ENCODE peak calls at places on chromosome 22, in seven cellular contexts. J is pancreas, G is PC-3, W is colonic mucosa, D is thyroid gland, B is tibial nerve, O is K562. U is an unnamed sample.
A peak's percentile ranks its signal among the peaks of the same experiment; 100 is the strongest.

GRCh38 chr22:20013382-20013871 is 3.2 kb downstream of the ARVCF start:
- DNase-seq in J (peak; percentile 77), G (no peak), W (peak; percentile 43), D (peak; percentile 67), B (peak; percentile 37), O (peak; percentile 88), U (no peak)

GRCh38 chr22:48871176-48871840 is 956.4 kb downstream of the BRD1 start:
- DNase-seq in J (peak; percentile 20), G (no peak), W (no peak), D (no peak), B (no peak), O (no peak), U (no peak)

GRCh38 chr22:20606041-20606783 is 98.8 kb downstream of the MED15 start:
- DNase-seq in J (peak; percentile 94), G (peak; percentile 80), W (peak; percentile 64), D (peak; percentile 96), B (no peak), O (peak; percentile 94), U (peak; percentile 64)

GRCh38 chr22:27088026-27088425 is 430.6 kb downstream of the MIAT start:
- DNase-seq in J (no peak), G (no peak), W (no peak), D (no peak), B (no peak), O (no peak), U (no peak)

GRCh38 chr22:45101828-45102227 is 61.9 kb upstream of the NUP50 start:
- DNase-seq in J (no peak), G (peak; percentile 68), W (peak; percentile 57), D (peak; percentile 35), B (no peak), O (peak; percentile 57), U (peak; percentile 10)

GRCh38 chr22:27603823-27604190 is 197.7 kb downstream of the MN1 start:
- DNase-seq in J (no peak), G (no peak), W (no peak), D (peak; percentile 86), B (no peak), O (no peak), U (no peak)

GRCh38 chr22:50564289-50564688 is 1.6 kb upstream of the SYCE3 start:
- DNase-seq in J (peak; percentile 22), G (peak; percentile 10), W (peak; percentile 56), D (no peak), B (no peak), O (no peak), U (no peak)

GRCh38 chr22:43862074-43862881 is at the start of gene SULT4A1:
- DNase-seq in J (peak; percentile 63), G (no peak), W (no peak), D (no peak), B (no peak), O (peak; percentile 17), U (no peak)

GRCh38 chr22:30979932-30980331 is 10.9 kb downstream of the TUG1 start:
- DNase-seq in J (no peak), G (no peak), W (no peak), D (no peak), B (no peak), O (no peak), U (no peak)

DNA sequence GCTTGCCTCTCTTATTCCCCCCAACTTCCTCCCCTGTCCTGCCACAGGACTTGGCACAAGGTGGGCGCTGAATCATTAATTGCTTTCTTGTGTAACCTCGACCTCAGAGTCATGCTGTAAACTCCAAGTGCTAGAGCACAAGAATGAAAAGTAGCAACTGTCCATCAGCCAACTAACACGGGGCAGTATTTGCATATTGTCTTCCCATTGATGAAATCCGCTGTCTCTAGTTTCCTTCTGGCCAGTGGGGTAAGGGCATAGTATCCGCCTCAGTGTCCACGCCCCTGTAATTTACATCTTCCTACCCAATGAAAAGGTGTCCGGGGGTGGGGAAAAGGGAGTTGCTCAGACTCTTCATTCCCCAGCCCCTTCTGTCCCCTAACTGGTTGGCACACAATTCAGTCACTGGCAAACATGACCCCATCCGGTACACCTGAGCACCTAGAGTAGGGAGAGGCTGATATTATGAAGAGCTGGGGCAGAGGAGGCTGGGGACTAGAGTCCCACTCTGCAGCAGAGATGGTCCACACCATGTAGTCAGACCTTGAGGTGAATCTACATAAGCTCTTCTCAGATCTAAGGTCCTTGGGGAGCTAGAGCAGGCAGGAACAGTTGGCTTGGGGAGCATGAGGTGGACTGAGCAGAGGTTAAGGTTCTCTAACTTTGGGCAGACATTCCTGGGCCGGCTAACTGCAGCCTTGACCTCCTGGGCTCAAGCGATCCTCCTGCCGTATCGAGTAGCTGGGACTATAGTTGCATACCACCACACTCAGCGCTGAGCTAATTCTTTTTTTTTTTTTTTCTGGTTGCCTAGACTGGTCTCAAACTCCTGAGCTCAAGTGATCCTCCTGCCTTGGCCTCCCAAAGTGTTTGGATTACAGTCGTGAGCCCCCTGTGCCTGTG is 6.8 kb upstream of the GGA1 start:
- DNase-seq in J (no peak), G (peak; percentile 62), W (peak; percentile 80), D (peak; percentile 43), B (no peak), O (peak; percentile 81), U (no peak)
- H3K4me3 ChIP-seq in J (peak overlapping the region; percentile 3), G (no peak overlapping the region), W (no peak overlapping the region), D (no peak overlapping the region), B (no peak overlapping the region), O (no peak overlapping the region), U (no peak overlapping the region)

GRCh38 chr22:22034469-22035132 is 52.0 kb upstream of the TOP3B start:
- DNase-seq in J (no peak), G (no peak), W (no peak), D (no peak), B (no peak), O (no peak), U (no peak)
- H3K27ac ChIP-seq in J (no peak overlapping the region), G (no peak overlapping the region), W (no peak overlapping the region), D (no peak overlapping the region), B (no peak overlapping the region), O (no peak overlapping the region), U (no peak overlapping the region)

GRCh38 chr22:22721681-22722309 is 77.4 kb downstream of the GGTLC2 start:
- DNase-seq in J (no peak), G (peak; percentile 68), W (no peak), D (no peak), B (no peak), O (peak; percentile 67), U (no peak)

GRCh38 chr22:22716136-22716535 is 71.7 kb downstream of the GGTLC2 start:
- DNase-seq in J (no peak), G (no peak), W (no peak), D (no peak), B (no peak), O (no peak), U (no peak)

GRCh38 chr22:22720201-22720723 is 75.8 kb downstream of the GGTLC2 start:
- DNase-seq in J (no peak), G (peak; percentile 34), W (peak; percentile 51), D (no peak), B (no peak), O (peak; percentile 93), U (no peak)

GRCh38 chr22:22717723-22718122 is 73.3 kb downstream of the GGTLC2 start:
- DNase-seq in J (no peak), G (no peak), W (no peak), D (no peak), B (no peak), O (no peak), U (no peak)

DNA sequence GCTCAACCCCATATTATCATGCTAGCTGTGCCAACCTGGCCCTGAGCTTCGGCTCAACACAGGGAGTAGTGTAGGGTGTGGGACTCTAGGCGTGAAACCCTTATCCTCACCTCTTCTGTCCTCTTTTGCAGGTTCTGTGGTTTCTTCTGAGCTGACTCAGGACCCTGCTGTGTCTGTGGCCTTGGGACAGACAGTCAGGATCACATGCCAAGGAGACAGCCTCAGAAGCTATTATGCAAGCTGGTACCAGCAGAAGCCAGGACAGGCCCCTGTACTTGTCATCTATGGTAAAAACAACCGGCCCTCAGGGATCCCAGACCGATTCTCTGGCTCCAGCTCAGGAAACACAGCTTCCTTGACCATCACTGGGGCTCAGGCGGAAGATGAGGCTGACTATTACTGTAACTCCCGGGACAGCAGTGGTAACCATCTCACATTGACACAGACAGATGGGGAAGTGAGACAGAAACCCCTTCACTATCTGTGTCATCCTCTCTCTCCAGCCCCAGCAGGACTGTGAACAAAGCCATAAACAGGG is 76.4 kb downstream of the GGTLC2 start:
- DNase-seq in J (no peak), G (no peak), W (no peak), D (no peak), B (no peak), O (no peak), U (no peak)
- H3K4me1 ChIP-seq in J (no peaks in the 10 kb centered on the region), G (peaks cover 21% of the 10 kb centered on the region), W (no peaks in the 10 kb centered on the region), D (no peaks in the 10 kb centered on the region), B (no peaks in the 10 kb centered on the region), O (peaks cover 25% of the 10 kb centered on the region), U (peaks cover 7% of the 10 kb centered on the region)

GRCh38 chr22:37551981-37552380 is 8.3 kb upstream of the CDC42EP1 start:
- DNase-seq in J (peak; percentile 48), G (no peak), W (no peak), D (no peak), B (no peak), O (no peak), U (no peak)

GRCh38 chr22:37555029-37555428 is 5.3 kb upstream of the CDC42EP1 start:
- DNase-seq in J (peak; percentile 61), G (no peak), W (no peak), D (no peak), B (no peak), O (no peak), U (no peak)

GRCh38 chr22:37549704-37550059 is 10.6 kb upstream of the CDC42EP1 start:
- DNase-seq in J (peak; percentile 95), G (no peak), W (no peak), D (peak; percentile 89), B (no peak), O (no peak), U (no peak)

GRCh38 chr22:37553725-37554124 is 6.6 kb upstream of the CDC42EP1 start:
- DNase-seq in J (no peak), G (no peak), W (no peak), D (no peak), B (no peak), O (no peak), U (no peak)

DNA sequence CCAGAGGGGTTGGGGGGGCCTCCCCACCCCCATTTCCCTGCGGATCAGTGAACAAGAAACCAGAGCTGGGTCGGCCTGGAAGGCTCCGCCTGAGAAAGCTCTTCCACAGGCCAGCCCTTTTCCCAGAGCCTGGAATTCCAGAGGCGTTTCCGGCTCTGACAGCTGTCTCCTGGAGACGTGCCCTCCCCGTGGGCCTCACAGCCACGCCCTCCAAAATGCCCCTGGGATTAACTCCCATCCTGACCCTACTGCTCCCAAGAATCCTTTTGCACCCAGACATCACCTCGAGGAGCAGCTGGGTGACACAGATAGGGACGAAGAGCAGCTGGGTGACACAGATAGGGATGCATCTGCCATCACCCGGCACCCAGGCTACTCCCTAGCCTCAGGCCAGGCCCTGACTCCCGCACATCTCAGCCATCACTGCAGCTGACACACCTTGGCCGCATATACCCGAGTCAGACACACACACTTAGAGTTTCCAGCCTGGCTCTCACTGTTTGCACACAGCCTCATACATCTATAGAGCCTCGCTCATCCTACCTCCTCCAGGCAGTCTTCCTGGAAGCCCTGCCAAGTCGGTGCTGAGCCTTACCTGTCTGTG is 7.6 kb upstream of the CDC42EP1 start:
- DNase-seq in J (no peak), G (no peak), W (peak; percentile 64), D (no peak), B (no peak), O (peak; percentile 92), U (no peak)
- H3K4me3 ChIP-seq in J (no peak overlapping the region), G (no peak overlapping the region), W (no peak overlapping the region), D (no peak overlapping the region), B (no peak overlapping the region), O (no peak overlapping the region), U (no peak overlapping the region)

U was measured in CD4-positive, CD25-positive, alpha-beta regulatory T cell.